ENCODE peak calls at places on chromosomes 13 and 19, in six cellular contexts. S is OCI-LY7, Z is K562, W is astrocyte of the spinal cord, L is adrenal gland, I is Peyer's patch. E is an unnamed sample.

GRCh38 chr13:97710797-97711196 is 242.7 kb upstream of the IPO5 start:
- DNase-seq in S (no peak), Z (no peak), W (no peak), L (no peak), I (no peak), E (no peak)

GRCh38 chr13:51524312-51524711 is 60.0 kb upstream of the WDFY2 start:
- DNase-seq in S (no peak), Z (no peak), W (no peak), L (peak), I (no peak), E (no peak)

GRCh38 chr19:38452430-38453366 is 19.2 kb downstream of the RYR1 start:
- DNase-seq in S (peak), Z (peak), W (no peak), L (no peak), I (no peak), E (no peak)

GRCh38 chr19:39474139-39474620 is 6.5 kb upstream of the TIMM50 start:
- DNase-seq in S (peak), Z (peak), W (peak), L (peak), I (peak), E (peak)

GRCh38 chr19:30227661-30228112 is 144.5 kb upstream of the ZNF536 start:
- DNase-seq in S (peak), Z (peak), W (peak), L (peak), I (peak), E (peak)

GRCh38 chr13:109357751-109358150 is 428.6 kb downstream of the IRS2 start:
- DNase-seq in S (no peak), Z (no peak), W (peak), L (no peak), I (no peak), E (no peak)

GRCh38 chr19:14006085-14006765 is at the start of gene RFX1:
- DNase-seq in S (peak), Z (peak), W (peak), L (peak), I (peak), E (peak)

GRCh38 chr13:84237181-84237580 is 354.9 kb upstream of the SLITRK1 start:
- DNase-seq in S (no peak), Z (no peak), W (no peak), L (no peak), I (no peak), E (no peak)

GRCh38 chr13:51589793-51590192 is 5.5 kb downstream of the WDFY2 start:
- DNase-seq in S (no peak), Z (no peak), W (no peak), L (no peak), I (no peak), E (no peak)

GRCh38 chr13:29508130-29508873 is 87.2 kb downstream of the SLC7A1 start:
- DNase-seq in S (peak), Z (peak), W (peak), L (peak), I (peak), E (peak)

GRCh38 chr19:44748426-44749254 is at the start of gene BCL3:
- DNase-seq in S (peak), Z (peak), W (no peak), L (peak), I (peak), E (peak)

GRCh38 chr19:17456127-17456526 is 4.6 kb downstream of the NXNL1 start:
- DNase-seq in S (no peak), Z (no peak), W (no peak), L (no peak), I (no peak), E (no peak)

GRCh38 chr19:17455308-17455707 is 5.4 kb downstream of the NXNL1 start:
- DNase-seq in S (no peak), Z (no peak), W (no peak), L (no peak), I (no peak), E (no peak)

GRCh38 chr19:17455711-17456123 is 5.0 kb downstream of the NXNL1 start:
- DNase-seq in S (no peak), Z (no peak), W (no peak), L (no peak), I (no peak), E (no peak)

GRCh38 chr19:17451820-17452219 is 3.4 kb upstream of the TMEM221 start:
- DNase-seq in S (no peak), Z (no peak), W (no peak), L (no peak), I (no peak), E (no peak)

GRCh38 chr19:17454579-17454978 is 6.1 kb upstream of the TMEM221 start:
- DNase-seq in S (no peak), Z (no peak), W (no peak), L (no peak), I (no peak), E (no peak)
- H3K4me3 ChIP-seq in S (no peak), Z (no peak), W (no peak), L (no peak), I (no peak), E (no peak)

GRCh38 chr19:46696052-46696451 is 20.9 kb downstream of the PRKD2 start:
- DNase-seq in S (no peak), Z (no peak), W (no peak), L (no peak), I (no peak), E (no peak)

GRCh38 chr19:46693760-46694159 is 23.2 kb downstream of the PRKD2 start:
- DNase-seq in S (no peak), Z (no peak), W (no peak), L (no peak), I (no peak), E (no peak)

GRCh38 chr19:46691104-46691503 is 25.8 kb downstream of the PRKD2 start:
- DNase-seq in S (no peak), Z (no peak), W (no peak), L (no peak), I (no peak), E (no peak)

GRCh38 chr19:46691948-46692347 is 25.0 kb downstream of the PRKD2 start:
- DNase-seq in S (no peak), Z (no peak), W (no peak), L (no peak), I (no peak), E (no peak)

DNA sequence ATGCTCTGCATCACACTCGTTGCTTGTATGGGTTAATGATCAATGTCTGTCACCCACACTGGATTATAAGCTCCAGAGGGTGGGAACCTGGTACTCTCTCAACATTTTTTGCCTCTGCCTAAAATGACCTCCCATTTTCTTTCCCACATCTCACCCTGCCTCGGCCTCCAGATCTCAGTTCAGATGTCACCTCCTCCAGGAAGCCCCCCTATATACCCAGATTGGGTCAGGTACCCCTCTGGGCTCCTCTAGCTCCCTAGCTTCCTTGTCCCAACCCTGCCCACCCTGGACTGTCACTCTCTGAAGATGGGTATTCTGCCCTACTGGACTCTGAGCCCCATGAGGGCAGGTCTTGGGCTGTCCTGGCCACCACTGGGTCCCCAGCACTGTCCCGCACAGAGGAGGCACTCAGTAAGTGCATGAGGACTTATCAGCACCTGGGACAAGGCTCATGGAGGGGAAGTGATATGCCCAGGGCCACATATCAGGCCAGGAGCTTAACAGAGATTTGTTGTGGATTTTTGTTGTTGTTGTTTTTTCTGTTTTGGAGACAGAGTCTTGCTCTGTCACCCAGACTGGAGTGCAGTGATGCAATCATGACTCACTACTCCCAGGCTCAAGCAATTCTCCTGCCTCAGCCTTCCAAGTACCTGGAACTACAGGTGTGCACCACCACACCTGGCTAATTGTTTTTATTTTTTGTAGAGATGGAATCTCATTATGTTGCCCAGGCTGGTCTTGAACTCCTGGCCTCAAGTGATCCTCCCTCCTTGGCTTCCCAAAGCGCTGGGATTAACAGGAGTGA is 23.8 kb downstream of the PRKD2 start:
- DNase-seq in S (no peak), Z (no peak), W (no peak), L (no peak), I (no peak), E (no peak)
- H3K4me3 ChIP-seq in S (no peak), Z (no peak), W (no peak), L (no peak), I (no peak), E (no peak)

GRCh38 chr19:47573076-47574026 is at the start of gene ZNF541:
- DNase-seq in S (no peak), Z (peak), W (peak), L (peak), I (peak), E (peak)
- H3K4me3 ChIP-seq in S (no peak), Z (no peak), W (peak), L (peak), I (peak), E (peak)

GRCh38 chr19:1492474-1493006 is 1.6 kb downstream of the REEP6 start:
- DNase-seq in S (no peak), Z (peak), W (no peak), L (peak), I (peak), E (no peak)
- H3K4me3 ChIP-seq in S (no peak), Z (peak), W (no peak), L (no peak), I (peak), E (no peak)

GRCh38 chr19:3572132-3572854 is 451 bp upstream of the HMG20B start:
- DNase-seq in S (peak), Z (peak), W (peak), L (peak), I (peak), E (peak)
- H3K4me3 ChIP-seq in S (peak), Z (peak), W (peak), L (peak), I (peak), E (peak)

GRCh38 chr19:48794291-48794690 is 16.5 kb downstream of the BCAT2 start:
- DNase-seq in S (no peak), Z (no peak), W (no peak), L (no peak), I (no peak), E (no peak)

GRCh38 chr19:48795855-48796142 is 15.0 kb downstream of the BCAT2 start:
- DNase-seq in S (no peak), Z (no peak), W (no peak), L (peak), I (no peak), E (no peak)

GRCh38 chr19:48795055-48795854 is 15.6 kb downstream of the BCAT2 start:
- DNase-seq in S (peak), Z (peak), W (peak), L (peak), I (peak), E (peak)

GRCh38 chr19:48796468-48797083 is 14.3 kb downstream of the BCAT2 start:
- DNase-seq in S (no peak), Z (no peak), W (no peak), L (no peak), I (no peak), E (no peak)

DNA sequence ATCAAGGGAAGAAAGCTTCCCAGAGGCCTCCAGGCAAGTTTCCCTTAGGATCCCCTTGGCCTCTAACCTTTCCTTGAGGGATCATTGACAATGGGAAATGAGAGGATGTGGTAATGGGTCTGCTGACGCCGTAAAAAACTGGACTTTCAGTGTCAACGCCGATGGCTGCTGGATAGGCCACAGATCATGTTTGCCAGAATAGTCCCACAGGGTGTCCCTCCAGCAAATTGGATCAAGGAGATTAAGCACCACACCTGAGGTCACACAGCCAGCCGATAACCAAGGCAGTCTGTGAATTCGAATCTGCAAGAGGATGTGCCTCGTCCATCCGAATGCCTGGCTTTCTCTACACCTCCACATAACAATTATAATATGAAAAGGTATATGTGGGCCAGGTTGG is 17.6 kb downstream of the BCAT2 start:
- DNase-seq in S (no peak), Z (no peak), W (no peak), L (no peak), I (no peak), E (no peak)
- H3K4me3 ChIP-seq in S (no peak), Z (no peak), W (no peak), L (no peak), I (no peak), E (no peak)

DNA sequence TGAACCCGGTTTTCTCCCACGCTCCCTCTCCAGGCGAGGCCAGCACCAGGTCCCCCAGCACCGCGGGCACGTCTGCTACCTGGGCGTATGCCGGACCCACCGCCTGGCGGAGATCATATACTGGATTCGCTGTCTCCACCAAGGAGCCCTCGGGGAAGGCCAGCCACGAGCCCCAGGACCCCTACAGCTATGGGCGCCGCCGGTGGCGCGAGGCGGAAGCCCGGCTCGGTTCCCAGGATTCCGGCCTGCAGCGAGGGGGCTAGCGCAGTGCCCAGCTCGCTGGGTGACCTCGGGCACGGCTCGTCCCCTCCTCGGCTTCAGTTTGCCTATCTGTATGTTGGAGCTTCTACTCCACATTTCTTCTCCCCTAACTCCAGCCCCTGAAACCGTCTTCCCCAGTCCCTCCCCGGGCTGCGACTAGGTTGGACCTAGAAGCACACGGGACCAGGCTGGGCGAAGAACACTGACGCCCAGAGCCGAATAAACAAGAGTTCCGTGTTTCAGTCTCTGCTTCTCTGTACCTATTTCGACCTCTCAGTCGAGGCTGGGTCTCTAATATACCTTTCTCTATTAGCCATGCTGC is 752 bp upstream of the CPT1C start:
- DNase-seq in S (no peak), Z (no peak), W (no peak), L (no peak), I (no peak), E (no peak)
- H3K4me3 ChIP-seq in S (no peak), Z (no peak), W (peak), L (peak), I (peak), E (peak)

DNA sequence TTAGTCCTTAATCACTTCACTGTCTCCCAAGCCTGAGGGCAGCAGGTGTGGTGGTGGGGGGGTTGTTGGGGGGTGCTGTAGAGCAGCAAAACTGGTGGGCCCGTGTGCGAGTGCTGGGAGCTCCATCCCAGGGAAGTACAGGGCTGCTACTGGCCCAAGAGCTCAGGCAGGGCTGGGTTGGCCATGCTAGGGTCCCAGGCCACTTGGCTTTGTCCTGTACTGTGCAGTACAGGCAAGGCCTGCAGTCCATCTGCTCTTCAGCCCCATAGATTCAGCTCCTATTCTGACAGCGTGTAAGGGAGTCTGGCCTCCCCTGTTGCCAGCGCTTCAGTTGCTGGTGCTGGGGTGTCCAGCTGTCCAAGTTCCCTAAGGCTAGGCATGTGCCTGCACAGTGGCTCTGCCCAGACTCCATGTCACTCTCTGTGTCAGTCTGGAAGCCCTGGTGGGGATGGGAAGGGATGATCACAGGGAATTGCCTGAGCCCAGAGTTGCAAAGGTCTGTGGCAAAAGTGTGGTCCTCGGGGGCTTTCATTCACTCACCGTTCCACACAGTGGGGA is 1261.7 kb downstream of the EFNB2 start:
- DNase-seq in S (no peak), Z (no peak), W (no peak), L (no peak), I (no peak), E (no peak)
- H3K4me3 ChIP-seq in S (no peak), Z (no peak), W (no peak), L (no peak), I (no peak), E (no peak)

GRCh38 chr19:10192922-10193321 is 1.8 kb downstream of the DNMT1 start:
- DNase-seq in S (no peak), Z (no peak), W (no peak), L (no peak), I (no peak), E (no peak)
- H3K4me3 ChIP-seq in S (peak), Z (peak), W (no peak), L (no peak), I (no peak), E (no peak)

DNA sequence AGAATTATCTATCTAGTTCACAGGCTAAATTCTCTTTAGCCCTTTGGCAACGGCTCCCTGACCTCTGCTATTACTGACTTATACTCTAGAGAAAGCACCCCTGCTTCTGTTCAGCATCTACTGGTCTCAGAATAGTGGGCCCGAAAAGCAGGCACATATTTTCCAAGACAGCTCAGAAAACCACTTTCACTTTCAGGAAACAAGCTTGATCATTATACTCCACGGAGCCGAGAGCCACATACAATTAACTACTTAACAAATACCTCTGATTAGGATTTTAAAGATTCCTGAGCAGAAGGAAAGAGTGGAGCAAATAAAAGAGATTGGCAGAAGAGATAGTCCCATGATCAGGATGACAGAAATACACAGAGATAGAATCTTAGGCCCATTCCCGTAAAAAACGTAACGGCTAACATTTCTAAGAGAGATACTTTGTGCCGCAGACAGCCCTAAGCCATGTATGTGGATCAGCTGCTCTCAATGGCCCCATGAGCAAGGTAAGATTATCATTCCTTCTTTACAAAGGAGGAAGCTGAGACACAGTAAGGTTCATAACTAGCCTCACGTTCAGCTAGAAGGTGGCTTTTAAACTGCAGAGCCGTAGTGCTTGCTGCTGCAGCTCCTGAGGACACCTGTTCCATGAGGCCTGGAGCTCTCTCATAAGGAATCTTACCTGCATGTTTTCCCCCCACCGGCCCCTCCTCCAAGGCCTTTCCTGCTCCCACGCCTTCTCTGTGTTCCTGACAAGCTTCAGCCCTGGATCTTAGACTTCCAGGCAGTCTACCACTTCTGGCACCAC is 227.2 kb downstream of the FOXO1 start:
- DNase-seq in S (peak), Z (no peak), W (peak), L (no peak), I (no peak), E (no peak)
- H3K4me3 ChIP-seq in S (peak), Z (no peak), W (no peak), L (no peak), I (no peak), E (no peak)

E was measured in effector memory CD4-positive, alpha-beta T cell.